ENCODE peak calls at places on chromosomes 5 and 9, in ten cellular contexts. One of them, this sample, is unnamed.

GRCh38 chr9:37943329-37944265 is 39.7 kb upstream of the SLC25A51 start:
- DNase-seq in Panc1: no peak
- DNase-seq in dorsolateral prefrontal cortex: no peak
- DNase-seq in Peyer's patch: no peak
- DNase-seq in HL-60: no peak
- DNase-seq in H9: no peak
- DNase-seq in astrocyte: peak; percentile 97
- DNase-seq in HCT116: peak; percentile 68
- DNase-seq in kidney: no peak
- DNase-seq in endothelial cell of umbilical vein: peak; percentile 58
- DNase-seq in this sample: no peak

GRCh38 chr9:120412425-120412951 is 167.5 kb downstream of the CDK5RAP2 start:
- DNase-seq in astrocyte: peak; percentile 93
- DNase-seq in endothelial cell of umbilical vein: no peak
- DNase-seq in Peyer's patch: no peak
- DNase-seq in Panc1: no peak
- DNase-seq in H9: peak; percentile 45
- DNase-seq in HL-60: no peak
- DNase-seq in dorsolateral prefrontal cortex: no peak
- DNase-seq in kidney: no peak
- DNase-seq in HCT116: no peak
- DNase-seq in this sample: no peak

GRCh38 chr5:43019615-43020293 is 20.4 kb downstream of the ANXA2R start:
- DNase-seq in HCT116: peak; percentile 87
- DNase-seq in dorsolateral prefrontal cortex: no peak
- DNase-seq in endothelial cell of umbilical vein: peak; percentile 87
- DNase-seq in kidney: peak; percentile 83
- DNase-seq in H9: peak; percentile 74
- DNase-seq in astrocyte: peak; percentile 87
- DNase-seq in HL-60: peak; percentile 89
- DNase-seq in Peyer's patch: peak; percentile 85
- DNase-seq in Panc1: peak; percentile 87
- DNase-seq in this sample: peak; percentile 77

GRCh38 chr5:181187500-181188213 is 17.3 kb downstream of the TRIM7 start:
- DNase-seq in dorsolateral prefrontal cortex: peak; percentile 71
- DNase-seq in endothelial cell of umbilical vein: peak; percentile 81
- DNase-seq in Panc1: peak; percentile 95
- DNase-seq in HCT116: peak; percentile 86
- DNase-seq in Peyer's patch: peak; percentile 53
- DNase-seq in kidney: peak; percentile 87
- DNase-seq in HL-60: peak; percentile 67
- DNase-seq in H9: peak; percentile 87
- DNase-seq in astrocyte: peak; percentile 76
- DNase-seq in this sample: peak; percentile 59

GRCh38 chr9:12846035-12846434 is 71.2 kb downstream of the LURAP1L start:
- DNase-seq in endothelial cell of umbilical vein: no peak
- DNase-seq in H9: no peak
- DNase-seq in astrocyte: no peak
- DNase-seq in Peyer's patch: no peak
- DNase-seq in Panc1: no peak
- DNase-seq in kidney: no peak
- DNase-seq in HCT116: no peak
- DNase-seq in dorsolateral prefrontal cortex: no peak
- DNase-seq in HL-60: no peak
- DNase-seq in this sample: no peak

GRCh38 chr9:29213374-29214161 is 1640.3 kb upstream of the C9orf72 start:
- DNase-seq in Panc1: no peak
- DNase-seq in HL-60: no peak
- DNase-seq in dorsolateral prefrontal cortex: peak; percentile 51
- DNase-seq in H9: peak; percentile 81
- DNase-seq in Peyer's patch: no peak
- DNase-seq in HCT116: no peak
- DNase-seq in endothelial cell of umbilical vein: no peak
- DNase-seq in astrocyte: no peak
- DNase-seq in kidney: no peak
- DNase-seq in this sample: peak; percentile 57

GRCh38 chr5:80069918-80070318 is 34.8 kb downstream of the THBS4 start:
- DNase-seq in kidney: no peak
- DNase-seq in HCT116: no peak
- DNase-seq in astrocyte: no peak
- DNase-seq in dorsolateral prefrontal cortex: no peak
- DNase-seq in HL-60: no peak
- DNase-seq in endothelial cell of umbilical vein: no peak
- DNase-seq in Panc1: no peak
- DNase-seq in Peyer's patch: no peak
- DNase-seq in H9: no peak
- DNase-seq in this sample: no peak

GRCh38 chr5:50963647-50964584 is 297.5 kb downstream of the PARP8 start:
- DNase-seq in H9: peak; percentile 35
- DNase-seq in dorsolateral prefrontal cortex: no peak
- DNase-seq in kidney: no peak
- DNase-seq in Peyer's patch: no peak
- DNase-seq in HCT116: no peak
- DNase-seq in HL-60: no peak
- DNase-seq in Panc1: no peak
- DNase-seq in endothelial cell of umbilical vein: no peak
- DNase-seq in astrocyte: no peak
- DNase-seq in this sample: no peak

GRCh38 chr5:66247176-66247960 is 103.3 kb downstream of the SREK1 start:
- DNase-seq in HCT116: peak; percentile 13
- DNase-seq in astrocyte: peak; percentile 81
- DNase-seq in Peyer's patch: no peak
- DNase-seq in HL-60: no peak
- DNase-seq in H9: no peak
- DNase-seq in kidney: no peak
- DNase-seq in Panc1: no peak
- DNase-seq in endothelial cell of umbilical vein: no peak
- DNase-seq in dorsolateral prefrontal cortex: no peak
- DNase-seq in this sample: no peak

GRCh38 chr5:66246621-66247020 is 102.5 kb downstream of the SREK1 start:
- DNase-seq in HCT116: no peak
- DNase-seq in HL-60: no peak
- DNase-seq in Panc1: no peak
- DNase-seq in dorsolateral prefrontal cortex: no peak
- DNase-seq in endothelial cell of umbilical vein: no peak
- DNase-seq in astrocyte: peak; percentile 78
- DNase-seq in kidney: no peak
- DNase-seq in H9: no peak
- DNase-seq in Peyer's patch: no peak
- DNase-seq in this sample: no peak

GRCh38 chr5:66249920-66250319 is 105.8 kb downstream of the SREK1 start:
- DNase-seq in dorsolateral prefrontal cortex: no peak
- DNase-seq in Peyer's patch: no peak
- DNase-seq in HL-60: no peak
- DNase-seq in H9: no peak
- DNase-seq in kidney: no peak
- DNase-seq in HCT116: no peak
- DNase-seq in endothelial cell of umbilical vein: no peak
- DNase-seq in Panc1: no peak
- DNase-seq in astrocyte: no peak
- DNase-seq in this sample: no peak

GRCh38 chr5:66252849-66253248 is 108.7 kb downstream of the SREK1 start:
- DNase-seq in kidney: no peak
- DNase-seq in H9: no peak
- DNase-seq in endothelial cell of umbilical vein: no peak
- DNase-seq in astrocyte: no peak
- DNase-seq in HCT116: no peak
- DNase-seq in HL-60: no peak
- DNase-seq in Peyer's patch: no peak
- DNase-seq in Panc1: no peak
- DNase-seq in dorsolateral prefrontal cortex: no peak
- DNase-seq in this sample: no peak

GRCh38 chr5:66248874-66249273 is 104.8 kb downstream of the SREK1 start:
- DNase-seq in Panc1: no peak
- DNase-seq in H9: no peak
- DNase-seq in endothelial cell of umbilical vein: no peak
- DNase-seq in dorsolateral prefrontal cortex: no peak
- DNase-seq in Peyer's patch: no peak
- DNase-seq in astrocyte: no peak
- DNase-seq in kidney: no peak
- DNase-seq in HL-60: no peak
- DNase-seq in HCT116: no peak
- DNase-seq in this sample: no peak
- H3K27ac ChIP-seq in Panc1: no peak overlapping the region
- H3K27ac ChIP-seq in H9: no peak overlapping the region
- H3K27ac ChIP-seq in endothelial cell of umbilical vein: no peak overlapping the region
- H3K27ac ChIP-seq in dorsolateral prefrontal cortex: no peak overlapping the region
- H3K27ac ChIP-seq in Peyer's patch: no peak overlapping the region
- H3K27ac ChIP-seq in astrocyte: no peak overlapping the region
- H3K27ac ChIP-seq in kidney: no peak overlapping the region
- H3K27ac ChIP-seq in HL-60: no peak overlapping the region
- H3K27ac ChIP-seq in HCT116: no peak overlapping the region
- H3K27ac ChIP-seq in this sample: no peak overlapping the region

GRCh38 chr5:38023353-38023752 is 183.5 kb upstream of the GDNF start:
- DNase-seq in Peyer's patch: no peak
- DNase-seq in astrocyte: no peak
- DNase-seq in HL-60: no peak
- DNase-seq in H9: no peak
- DNase-seq in kidney: no peak
- DNase-seq in Panc1: no peak
- DNase-seq in endothelial cell of umbilical vein: no peak
- DNase-seq in HCT116: no peak
- DNase-seq in dorsolateral prefrontal cortex: no peak
- DNase-seq in this sample: no peak

GRCh38 chr5:38018011-38018410 is 178.2 kb upstream of the GDNF start:
- DNase-seq in astrocyte: no peak
- DNase-seq in Peyer's patch: no peak
- DNase-seq in kidney: no peak
- DNase-seq in H9: no peak
- DNase-seq in endothelial cell of umbilical vein: no peak
- DNase-seq in HCT116: no peak
- DNase-seq in HL-60: no peak
- DNase-seq in Panc1: no peak
- DNase-seq in dorsolateral prefrontal cortex: no peak
- DNase-seq in this sample: no peak

GRCh38 chr5:38029431-38030065 is 189.7 kb upstream of the GDNF start:
- DNase-seq in HCT116: no peak
- DNase-seq in H9: peak; percentile 30
- DNase-seq in Panc1: no peak
- DNase-seq in Peyer's patch: no peak
- DNase-seq in astrocyte: no peak
- DNase-seq in HL-60: no peak
- DNase-seq in dorsolateral prefrontal cortex: no peak
- DNase-seq in kidney: no peak
- DNase-seq in endothelial cell of umbilical vein: no peak
- DNase-seq in this sample: no peak

GRCh38 chr5:38022621-38023020 is 182.8 kb upstream of the GDNF start:
- DNase-seq in H9: no peak
- DNase-seq in Peyer's patch: no peak
- DNase-seq in astrocyte: no peak
- DNase-seq in Panc1: no peak
- DNase-seq in endothelial cell of umbilical vein: no peak
- DNase-seq in HCT116: no peak
- DNase-seq in dorsolateral prefrontal cortex: no peak
- DNase-seq in HL-60: no peak
- DNase-seq in kidney: no peak
- DNase-seq in this sample: no peak

DNA sequence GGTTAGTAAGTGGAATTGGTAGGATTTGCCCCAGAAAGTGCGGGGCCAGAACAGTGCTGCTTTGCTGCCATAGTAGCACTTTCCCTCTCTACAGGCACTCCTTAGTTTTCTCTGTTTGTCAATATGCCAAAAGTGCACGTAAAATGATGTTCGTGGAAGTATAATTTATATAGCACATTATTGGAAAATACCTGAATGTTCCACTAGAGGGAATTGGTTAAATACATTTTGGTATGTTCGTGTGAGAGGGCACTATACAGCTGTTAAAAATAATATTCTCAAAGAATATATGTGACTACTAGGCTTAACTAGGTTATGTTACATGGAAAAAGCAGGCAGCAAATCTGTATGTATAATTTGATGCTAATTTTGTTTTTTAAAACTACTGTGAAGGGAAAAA is 184.0 kb upstream of the GDNF start:
- DNase-seq in endothelial cell of umbilical vein: no peak
- DNase-seq in H9: no peak
- DNase-seq in astrocyte: no peak
- DNase-seq in kidney: no peak
- DNase-seq in Peyer's patch: no peak
- DNase-seq in HCT116: peak; percentile 10
- DNase-seq in HL-60: no peak
- DNase-seq in Panc1: no peak
- DNase-seq in dorsolateral prefrontal cortex: no peak
- DNase-seq in this sample: no peak
- TF ChIP-seq CTCF in endothelial cell of umbilical vein: no peak
- TF ChIP-seq CTCF in H9: no peak
- TF ChIP-seq CTCF in astrocyte: peak; percentile 4
- TF ChIP-seq CTCF in kidney: no peak
- TF ChIP-seq CTCF in Peyer's patch: no peak
- TF ChIP-seq CTCF in HCT116: peak; percentile 48
- TF ChIP-seq CTCF in HL-60: no peak
- TF ChIP-seq CTCF in Panc1: peak; percentile 24
- TF ChIP-seq CTCF in dorsolateral prefrontal cortex: no peak
- TF ChIP-seq CTCF in this sample: no peak

DNA sequence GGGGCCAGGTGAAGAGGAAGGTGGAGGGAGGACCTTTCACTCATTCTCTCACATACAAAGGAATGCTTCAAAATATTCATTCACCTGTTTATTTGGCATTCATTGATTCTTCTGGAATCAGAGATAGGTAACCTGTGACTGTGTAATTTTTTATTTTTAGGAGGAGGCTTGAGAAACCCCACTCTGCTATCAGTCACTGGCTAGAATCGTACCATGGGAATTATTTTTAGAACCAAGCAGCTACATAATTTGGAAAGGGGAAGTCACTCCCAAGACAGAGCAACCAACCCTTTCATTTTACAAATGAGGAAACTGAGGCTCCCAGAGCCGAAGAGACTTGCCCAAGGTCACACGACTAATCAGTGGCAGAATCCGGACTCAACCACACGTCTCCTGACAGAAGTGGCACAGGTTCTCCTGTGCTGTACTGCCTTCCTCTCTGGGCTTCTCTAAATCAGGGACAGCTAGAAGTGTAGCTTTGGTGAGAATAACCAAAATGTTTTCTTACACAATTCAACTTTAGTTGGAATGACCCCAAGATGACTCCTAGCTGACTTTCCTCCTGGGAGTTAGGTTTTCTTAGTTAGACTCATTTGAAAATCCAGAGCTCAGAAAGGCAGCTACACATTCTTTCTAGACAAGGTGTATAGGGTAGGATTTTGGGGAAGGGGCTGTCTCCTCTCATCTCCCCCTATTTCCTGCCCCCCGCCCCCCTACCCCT is 264.3 kb upstream of the PANK3 start:
- DNase-seq in Peyer's patch: no peak
- DNase-seq in kidney: no peak
- DNase-seq in Panc1: no peak
- DNase-seq in astrocyte: no peak
- DNase-seq in HCT116: no peak
- DNase-seq in endothelial cell of umbilical vein: no peak
- DNase-seq in HL-60: no peak
- DNase-seq in H9: no peak
- DNase-seq in dorsolateral prefrontal cortex: no peak
- DNase-seq in this sample: no peak
- H3K27ac ChIP-seq in Peyer's patch: no peak overlapping the region
- H3K27ac ChIP-seq in kidney: no peak overlapping the region
- H3K27ac ChIP-seq in Panc1: no peak overlapping the region
- H3K27ac ChIP-seq in astrocyte: no peak overlapping the region
- H3K27ac ChIP-seq in HCT116: no peak overlapping the region
- H3K27ac ChIP-seq in endothelial cell of umbilical vein: no peak overlapping the region
- H3K27ac ChIP-seq in HL-60: no peak overlapping the region
- H3K27ac ChIP-seq in H9: no peak overlapping the region
- H3K27ac ChIP-seq in dorsolateral prefrontal cortex: no peak overlapping the region
- H3K27ac ChIP-seq in this sample: no peak overlapping the region

GRCh38 chr5:132747693-132748440 is 641 bp downstream of the CCNI2 start:
- DNase-seq in dorsolateral prefrontal cortex: no peak
- DNase-seq in kidney: peak; percentile 77
- DNase-seq in endothelial cell of umbilical vein: no peak
- DNase-seq in Panc1: no peak
- DNase-seq in Peyer's patch: peak; percentile 48
- DNase-seq in HCT116: no peak
- DNase-seq in astrocyte: no peak
- DNase-seq in H9: peak; percentile 60
- DNase-seq in HL-60: no peak
- DNase-seq in this sample: no peak

GRCh38 chr5:132748522-132749000 is 1.3 kb downstream of the CCNI2 start:
- DNase-seq in Panc1: no peak
- DNase-seq in HCT116: no peak
- DNase-seq in dorsolateral prefrontal cortex: no peak
- DNase-seq in astrocyte: no peak
- DNase-seq in Peyer's patch: no peak
- DNase-seq in endothelial cell of umbilical vein: no peak
- DNase-seq in HL-60: no peak
- DNase-seq in kidney: no peak
- DNase-seq in H9: no peak
- DNase-seq in this sample: no peak

GRCh38 chr5:132747064-132747692 is at the start of gene CCNI2:
- DNase-seq in dorsolateral prefrontal cortex: no peak
- DNase-seq in kidney: peak; percentile 83
- DNase-seq in H9: peak; percentile 84
- DNase-seq in HL-60: no peak
- DNase-seq in Panc1: no peak
- DNase-seq in endothelial cell of umbilical vein: peak; percentile 29
- DNase-seq in Peyer's patch: peak; percentile 46
- DNase-seq in astrocyte: no peak
- DNase-seq in HCT116: no peak
- DNase-seq in this sample: no peak

GRCh38 chr5:132744659-132745058 is 2.6 kb upstream of the CCNI2 start:
- DNase-seq in endothelial cell of umbilical vein: no peak
- DNase-seq in Panc1: no peak
- DNase-seq in HCT116: no peak
- DNase-seq in dorsolateral prefrontal cortex: no peak
- DNase-seq in H9: no peak
- DNase-seq in kidney: no peak
- DNase-seq in Peyer's patch: no peak
- DNase-seq in HL-60: no peak
- DNase-seq in astrocyte: no peak
- DNase-seq in this sample: no peak

DNA sequence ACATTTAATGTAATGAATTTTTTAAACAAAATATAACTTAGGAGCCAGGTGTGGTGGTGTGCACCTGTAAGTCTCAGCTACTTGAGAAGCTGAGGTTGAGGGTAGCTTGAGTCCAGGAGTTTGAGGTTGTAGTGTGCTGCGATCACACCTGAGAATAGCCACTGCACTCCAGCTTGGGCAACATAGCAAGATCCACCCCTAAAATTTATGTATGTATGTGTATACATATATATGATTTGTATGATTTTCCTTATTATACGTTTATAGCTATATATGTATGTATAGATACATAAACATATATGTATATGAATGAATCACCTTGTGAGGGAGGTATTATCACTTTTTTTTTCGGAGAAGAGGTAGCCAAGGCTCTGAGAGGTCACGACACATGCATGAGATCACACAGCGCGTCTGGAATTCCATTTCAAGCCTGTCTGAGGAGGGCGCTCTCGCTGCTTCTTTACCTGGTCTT is 598 bp upstream of the CCNI2 start:
- DNase-seq in H9: no peak
- DNase-seq in HL-60: no peak
- DNase-seq in HCT116: peak; percentile 34
- DNase-seq in Peyer's patch: peak; percentile 49
- DNase-seq in Panc1: no peak
- DNase-seq in endothelial cell of umbilical vein: peak; percentile 50
- DNase-seq in kidney: no peak
- DNase-seq in astrocyte: no peak
- DNase-seq in dorsolateral prefrontal cortex: no peak
- DNase-seq in this sample: no peak
- TF ChIP-seq CTCF in H9: peak; percentile 75
- TF ChIP-seq CTCF in HL-60: no peak
- TF ChIP-seq CTCF in HCT116: no peak
- TF ChIP-seq CTCF in Peyer's patch: no peak
- TF ChIP-seq CTCF in Panc1: peak; percentile 70
- TF ChIP-seq CTCF in endothelial cell of umbilical vein: peak; percentile 38
- TF ChIP-seq CTCF in kidney: peak; percentile 50
- TF ChIP-seq CTCF in astrocyte: peak; percentile 8
- TF ChIP-seq CTCF in dorsolateral prefrontal cortex: peak; percentile 36
- TF ChIP-seq CTCF in this sample: peak; percentile 25

This sample was measured in WERI-Rb-1.